ENCODE peak calls at places on chromosomes 13 and 19, in five cellular contexts. J is RPMI7951; M is naive thymus-derived CD8-positive, alpha-beta T cell; O is cardiac fibroblast; N is stimulated activated CD8-positive, alpha-beta memory T cell treated with anti-CD3 and anti-CD28 coated beads, Interleukin-2, amount 100 ng/mL, for 1 hour. B is an unnamed sample.

GRCh38 chr19:45404557-45405434 is at the start of gene PPP1R13L:
- DNase-seq in J (peak), M (no peak), O (peak), N (no peak), B (no peak)

GRCh38 chr19:31255863-31256600 is 93.2 kb downstream of the TSHZ3 start:
- DNase-seq in J (no peak), M (no peak), O (no peak), N (no peak), B (no peak)

GRCh38 chr13:71619096-71619495 is 247.9 kb downstream of the DACH1 start:
- DNase-seq in J (no peak), M (no peak), O (no peak), N (no peak), B (no peak)

GRCh38 chr19:13100031-13100588 is 2.5 kb downstream of the LYL1 start:
- DNase-seq in J (peak), M (no peak), O (no peak), N (no peak), B (peak)

GRCh38 chr13:56356690-56357089 is 784.0 kb upstream of the PRR20A start:
- DNase-seq in J (no peak), M (no peak), O (no peak), N (no peak), B (no peak)

GRCh38 chr13:33401238-33401637 is 115.7 kb upstream of the STARD13 start:
- DNase-seq in J (peak), M (no peak), O (no peak), N (no peak), B (no peak)

GRCh38 chr13:80011448-80012212 is 329.3 kb downstream of the SPRY2 start:
- DNase-seq in J (peak), M (no peak), O (peak), N (no peak), B (no peak)

GRCh38 chr13:44257806-44258205 is 115.8 kb upstream of the SERP2 start:
- DNase-seq in J (no peak), M (no peak), O (peak), N (no peak), B (no peak)

GRCh38 chr19:5893907-5894703 is 9.5 kb downstream of the NDUFA11 start:
- DNase-seq in J (no peak), M (no peak), O (no peak), N (no peak), B (no peak)

GRCh38 chr19:30450101-30450500 is 77.9 kb downstream of the ZNF536 start:
- DNase-seq in J (peak), M (no peak), O (peak), N (no peak), B (no peak)

GRCh38 chr13:70987043-70987442 is 878.8 kb upstream of the KLHL1 start:
- DNase-seq in J (no peak), M (no peak), O (no peak), N (no peak), B (no peak)

B was measured in GM18507.